ENCODE peak calls at places on chromosomes 13 and 19, in ten cellular contexts. O is astrocyte; V is lung; M is mammary epithelial cell; P is psoas muscle; A is IMR-90; F is breast epithelium; Q is CD4-positive, CD25-positive, alpha-beta regulatory T cell; N is body of pancreas; U is cardiac muscle cell. L is an unnamed sample.

GRCh38 chr13:20847298-20847697 is 55.2 kb downstream of the XPO4 start:
- DNase-seq in P (no peak), O (no peak), F (no peak), Q (no peak), N (no peak), A (no peak), M (no peak), V (no peak), U (peak; percentile 86), L (no peak)

GRCh38 chr19:30254214-30254613 is 118.0 kb upstream of the ZNF536 start:
- DNase-seq in Q (no peak), V (no peak), A (no peak), M (no peak), N (no peak), F (no peak), O (no peak), U (no peak), P (no peak), L (no peak)

GRCh38 chr13:94550030-94550738 is 45.8 kb downstream of the TGDS start:
- DNase-seq in A (peak; percentile 52), V (peak; percentile 58), P (no peak), Q (no peak), F (no peak), M (no peak), N (peak; percentile 47), O (peak; percentile 49), U (no peak), L (no peak)

GRCh38 chr19:11881151-11881800 is 6.3 kb upstream of the ZNF69 start:
- DNase-seq in F (peak; percentile 61), U (peak; percentile 82), P (no peak), M (peak; percentile 48), O (peak; percentile 20), Q (peak; percentile 18), V (peak; percentile 65), N (peak; percentile 76), A (peak; percentile 51), L (no peak)

GRCh38 chr13:110409581-110409992 is 102.5 kb downstream of the COL4A2 start:
- DNase-seq in F (no peak), V (no peak), A (peak; percentile 68), U (no peak), P (no peak), M (peak; percentile 66), O (peak; percentile 92), Q (no peak), N (no peak), L (peak; percentile 80)

GRCh38 chr19:8501968-8502367 is 472 bp downstream of the PRAM1 start:
- DNase-seq in U (no peak), F (no peak), N (no peak), Q (no peak), A (no peak), M (no peak), O (no peak), V (no peak), P (no peak), L (no peak)

GRCh38 chr13:27658569-27658968 is 36.9 kb downstream of the POLR1D start:
- DNase-seq in F (no peak), A (peak; percentile 60), P (no peak), V (no peak), O (peak; percentile 37), M (no peak), U (no peak), N (no peak), Q (no peak), L (no peak)

GRCh38 chr19:30207357-30207756 is 164.8 kb upstream of the ZNF536 start:
- DNase-seq in N (no peak), A (no peak), Q (no peak), P (no peak), O (no peak), M (no peak), V (no peak), U (no peak), F (no peak), L (no peak)

GRCh38 chr13:35690546-35690945 is 214.1 kb upstream of the MAB21L1 start:
- DNase-seq in A (peak; percentile 41), U (no peak), M (peak; percentile 61), O (peak; percentile 42), V (no peak), F (no peak), Q (no peak), N (no peak), P (no peak), L (no peak)

GRCh38 chr13:32783067-32783466 is 196.8 kb downstream of the PDS5B start:
- DNase-seq in M (peak; percentile 36), O (peak; percentile 71), U (no peak), V (no peak), N (no peak), Q (no peak), F (no peak), A (peak; percentile 67), P (no peak), L (no peak)

GRCh38 chr13:30334663-30335386 is 27.5 kb upstream of the KATNAL1 start:
- DNase-seq in M (no peak), O (no peak), V (no peak), F (no peak), N (peak; percentile 38), A (peak; percentile 4), U (peak; percentile 31), P (no peak), Q (no peak), L (no peak)

GRCh38 chr19:8396563-8397203 is 6.5 kb downstream of the RAB11B start:
- DNase-seq in V (peak; percentile 61), P (peak; percentile 83), F (peak; percentile 79), M (peak; percentile 55), N (peak; percentile 76), A (peak; percentile 39), O (peak; percentile 23), Q (peak; percentile 58), U (peak; percentile 38), L (no peak)

GRCh38 chr13:113076681-113077401 is 28.8 kb upstream of the F7 start:
- DNase-seq in P (peak; percentile 38), Q (no peak), U (no peak), F (no peak), A (no peak), N (no peak), O (no peak), V (no peak), M (no peak), L (no peak)

GRCh38 chr13:51764184-51765141 is 39.5 kb downstream of the DHRS12 start:
- DNase-seq in V (no peak), A (peak; percentile 97), U (peak; percentile 65), P (peak; percentile 84), N (peak; percentile 92), Q (peak; percentile 42), O (peak; percentile 75), M (no peak), F (no peak), L (peak; percentile 89)

DNA sequence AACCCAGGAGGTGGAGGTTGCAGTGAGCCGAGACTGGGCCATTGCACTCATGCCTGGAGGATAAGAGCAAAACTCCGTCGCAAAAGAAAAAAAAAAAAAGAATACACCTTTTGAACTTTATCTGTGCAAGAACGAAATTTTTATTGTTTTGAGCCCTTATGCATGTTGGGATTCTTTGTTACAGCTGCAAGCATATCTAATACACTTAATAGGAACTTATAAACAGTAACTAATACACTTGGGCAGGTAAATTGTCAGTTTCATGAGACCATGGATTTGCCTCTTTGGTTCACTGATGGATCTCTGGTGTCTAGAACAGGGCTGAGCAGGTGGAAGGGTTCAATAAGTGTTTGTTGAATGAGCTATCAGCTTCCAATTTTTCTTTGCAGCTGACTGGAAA is 108.1 kb downstream of the CACNA1A start:
- DNase-seq in V (no peak), A (no peak), O (no peak), M (no peak), F (no peak), Q (no peak), P (no peak), U (no peak), N (no peak), L (no peak)
- H3K27ac ChIP-seq in V (no peak overlapping the region), A (no peak overlapping the region), O (peak overlapping the region; percentile 92), M (peak overlapping the region; percentile 82), F (no peak overlapping the region), Q (no peak overlapping the region), P (no peak overlapping the region), U (no peak overlapping the region), N (no peak overlapping the region), L (no peak overlapping the region)

DNA sequence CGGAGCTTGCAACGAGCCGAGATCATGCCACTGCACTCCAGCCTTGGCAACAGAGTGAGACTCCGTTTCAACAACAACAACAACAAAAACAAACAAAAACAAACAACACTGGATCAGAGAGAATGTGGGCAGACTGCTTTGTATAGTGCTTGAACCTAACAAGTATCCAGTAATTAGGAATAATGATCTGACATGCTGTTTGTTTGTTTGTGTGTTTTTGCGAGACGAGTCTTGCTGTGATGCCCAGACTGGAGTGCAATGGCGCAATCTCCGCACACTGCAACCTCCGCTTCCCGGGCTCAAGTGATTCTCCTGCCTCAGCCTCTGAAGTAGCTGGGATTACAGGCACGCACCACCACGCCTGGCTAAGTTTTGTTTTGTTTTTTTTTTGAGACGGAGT is 14.0 kb downstream of the SAE1 start:
- DNase-seq in F (no peak), A (no peak), P (no peak), U (no peak), V (no peak), N (no peak), O (no peak), Q (no peak), M (no peak), L (no peak)
- H3K27ac ChIP-seq in F (no peak overlapping the region), A (no peak overlapping the region), P (no peak overlapping the region), U (no peak overlapping the region), V (no peak overlapping the region), N (no peak overlapping the region), O (no peak overlapping the region), Q (no peak overlapping the region), M (no peak overlapping the region), L (no peak overlapping the region)

DNA sequence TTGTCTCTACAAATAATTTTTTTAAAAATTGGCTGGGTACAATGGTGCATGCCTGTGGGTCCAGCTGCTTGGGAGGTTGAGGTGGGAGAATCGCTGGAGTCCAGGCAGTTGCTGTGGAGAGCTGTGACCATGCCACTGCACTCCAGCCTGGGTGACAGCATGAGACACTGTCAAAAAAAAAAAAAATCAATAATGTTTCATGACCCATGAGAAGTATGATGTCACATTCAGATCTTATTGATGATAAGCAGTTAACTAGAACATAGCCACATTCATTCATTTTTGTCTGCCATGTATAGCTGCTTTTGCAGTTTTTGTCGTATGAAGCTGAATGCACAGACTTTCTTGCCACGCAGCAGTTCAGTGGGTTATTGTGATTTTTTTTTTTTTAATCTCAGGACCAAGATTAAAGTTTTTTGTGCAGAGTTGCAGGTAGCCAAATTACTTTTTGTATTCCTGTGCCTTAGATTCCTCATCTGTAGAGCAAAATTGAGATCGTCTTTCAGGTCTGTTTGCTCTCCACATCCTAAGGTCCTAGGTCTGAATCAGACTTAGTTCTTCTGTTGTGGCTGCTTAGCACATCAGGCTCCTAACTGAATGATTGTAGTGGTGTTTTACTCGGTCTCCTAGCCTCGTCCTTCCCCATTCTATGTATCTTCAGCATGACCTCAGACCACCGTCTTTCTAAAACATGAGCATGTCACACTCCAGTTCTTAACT is 145.2 kb downstream of the GGACT start:
- DNase-seq in N (no peak), P (no peak), M (no peak), Q (no peak), U (no peak), A (no peak), O (no peak), V (no peak), F (no peak), L (no peak)
- H3K27ac ChIP-seq in N (no peak overlapping the region), P (no peak overlapping the region), M (no peak overlapping the region), Q (no peak overlapping the region), U (no peak overlapping the region), A (no peak overlapping the region), O (no peak overlapping the region), V (no peak overlapping the region), F (no peak overlapping the region), L (no peak overlapping the region)

DNA sequence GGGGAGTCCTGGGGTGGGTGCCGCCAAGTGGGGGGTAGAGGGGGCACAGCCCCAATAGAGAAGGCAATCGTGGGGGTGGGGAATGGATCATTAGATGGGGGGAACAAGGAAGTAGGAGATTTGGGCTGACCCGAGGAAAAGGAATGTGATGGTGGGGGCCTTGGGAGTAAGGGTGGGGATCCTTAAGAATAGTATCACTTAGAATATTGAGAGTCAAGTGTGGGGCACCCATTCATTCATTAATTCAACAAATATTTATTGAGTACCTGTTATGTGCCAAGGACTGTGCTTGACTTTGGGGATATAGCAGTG is 641 bp downstream of the PPP5C start:
- DNase-seq in N (no peak), M (no peak), A (no peak), P (no peak), V (no peak), U (no peak), F (no peak), O (no peak), Q (no peak), L (no peak)
- H3K27ac ChIP-seq in N (peak overlapping the region; percentile 82), M (peak overlapping the region; percentile 85), A (peak overlapping the region; percentile 95), P (no peak overlapping the region), V (peak overlapping the region; percentile 73), U (no peak overlapping the region), F (peak overlapping the region; percentile 82), O (peak overlapping the region; percentile 86), Q (peak overlapping the region; percentile 67), L (peak overlapping the region; percentile 72)

L was measured in coronary artery.